ENCODE peak calls at places on chromosomes 3 and 15, in eight cellular contexts. R is uterus, E is BE2C, Y is HL-60, A is fibroblast of lung, J is A549, W is mammary epithelial cell, U is foreskin fibroblast. X is an unnamed sample.

GRCh38 chr3:46398186-46398955 is 8.5 kb downstream of the CCR5AS start:
- DNase-seq in R (no peak), E (no peak), Y (no peak), A (no peak), J (no peak), W (no peak), U (no peak), X (no peak)

GRCh38 chr15:88031461-88031860 is 225.1 kb downstream of the NTRK3 start:
- DNase-seq in R (no peak), E (no peak), Y (no peak), A (no peak), J (no peak), W (no peak), U (no peak), X (no peak)

GRCh38 chr3:120555661-120556509 is 40.3 kb upstream of the NDUFB4 start:
- DNase-seq in R (no peak), E (no peak), Y (no peak), A (no peak), J (no peak), W (no peak), U (no peak), X (no peak)

GRCh38 chr3:16864610-16865313 is 20.0 kb upstream of the PLCL2 start:
- DNase-seq in R (no peak), E (no peak), Y (no peak), A (peak), J (peak), W (no peak), U (peak), X (peak)

GRCh38 chr15:32802296-32802936 is 84.6 kb downstream of the GREM1 start:
- DNase-seq in R (no peak), E (no peak), Y (no peak), A (peak), J (no peak), W (peak), U (peak), X (peak)

GRCh38 chr3:156776871-156777270 is 49.3 kb upstream of the LEKR1 start:
- DNase-seq in R (no peak), E (no peak), Y (no peak), A (no peak), J (no peak), W (no peak), U (no peak), X (no peak)

GRCh38 chr3:120144267-120144666 is 50.0 kb upstream of the GSK3B start:
- DNase-seq in R (no peak), E (no peak), Y (no peak), A (no peak), J (no peak), W (peak), U (peak), X (peak)

GRCh38 chr3:193662757-193663322 is 69.8 kb downstream of the OPA1 start:
- DNase-seq in R (no peak), E (no peak), Y (no peak), A (peak), J (no peak), W (no peak), U (no peak), X (peak)

GRCh38 chr3:152656207-152657001 is 178.5 kb upstream of the P2RY1 start:
- DNase-seq in R (no peak), E (peak), Y (peak), A (no peak), J (no peak), W (no peak), U (no peak), X (peak)

GRCh38 chr3:21390136-21390535 is 360.9 kb downstream of the ZNF385D start:
- DNase-seq in R (no peak), E (no peak), Y (no peak), A (no peak), J (no peak), W (peak), U (peak), X (peak)

GRCh38 chr15:39413558-39413957 is 167.3 kb upstream of the THBS1 start:
- DNase-seq in R (no peak), E (no peak), Y (peak), A (no peak), J (no peak), W (peak), U (peak), X (peak)

DNA sequence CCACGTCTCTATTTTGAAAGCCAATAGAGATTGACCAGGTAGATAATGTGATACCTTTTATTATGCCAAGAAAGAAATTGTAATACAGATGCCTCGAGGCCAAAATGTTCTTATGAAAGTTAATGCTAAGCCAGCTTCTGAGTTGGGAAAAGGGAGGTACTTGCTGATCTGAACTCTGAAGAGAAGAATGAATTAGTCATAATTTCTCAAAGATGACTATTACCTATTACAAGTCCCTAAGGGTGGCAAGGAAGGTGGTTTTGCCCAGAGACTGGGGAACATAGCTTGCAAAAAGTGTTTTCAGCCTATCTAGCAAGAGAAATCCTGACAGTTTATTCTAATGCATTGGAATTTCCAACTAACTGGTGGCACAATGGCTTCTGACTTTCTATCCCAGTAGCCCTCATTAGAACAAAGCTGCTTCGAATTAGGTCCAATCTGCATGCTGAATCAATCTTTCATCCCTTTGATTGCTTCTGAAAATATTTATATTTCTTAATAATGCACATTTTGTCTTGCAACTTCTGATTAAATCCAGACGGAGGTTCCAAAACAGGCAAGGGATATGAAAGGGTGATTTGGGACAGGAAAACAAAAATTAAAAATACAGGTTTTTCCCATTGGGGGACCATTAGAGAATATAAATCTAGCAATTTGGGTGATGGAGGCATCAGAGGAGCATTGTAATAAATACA is 17.7 kb upstream of the NR2F2 start:
- DNase-seq in R (no peak), E (no peak), Y (no peak), A (no peak), J (no peak), W (peak), U (peak), X (no peak)
- H3K4me3 ChIP-seq in R (no peak), E (no peak), Y (no peak), A (no peak), J (no peak), W (no peak), U (no peak), X (no peak)

DNA sequence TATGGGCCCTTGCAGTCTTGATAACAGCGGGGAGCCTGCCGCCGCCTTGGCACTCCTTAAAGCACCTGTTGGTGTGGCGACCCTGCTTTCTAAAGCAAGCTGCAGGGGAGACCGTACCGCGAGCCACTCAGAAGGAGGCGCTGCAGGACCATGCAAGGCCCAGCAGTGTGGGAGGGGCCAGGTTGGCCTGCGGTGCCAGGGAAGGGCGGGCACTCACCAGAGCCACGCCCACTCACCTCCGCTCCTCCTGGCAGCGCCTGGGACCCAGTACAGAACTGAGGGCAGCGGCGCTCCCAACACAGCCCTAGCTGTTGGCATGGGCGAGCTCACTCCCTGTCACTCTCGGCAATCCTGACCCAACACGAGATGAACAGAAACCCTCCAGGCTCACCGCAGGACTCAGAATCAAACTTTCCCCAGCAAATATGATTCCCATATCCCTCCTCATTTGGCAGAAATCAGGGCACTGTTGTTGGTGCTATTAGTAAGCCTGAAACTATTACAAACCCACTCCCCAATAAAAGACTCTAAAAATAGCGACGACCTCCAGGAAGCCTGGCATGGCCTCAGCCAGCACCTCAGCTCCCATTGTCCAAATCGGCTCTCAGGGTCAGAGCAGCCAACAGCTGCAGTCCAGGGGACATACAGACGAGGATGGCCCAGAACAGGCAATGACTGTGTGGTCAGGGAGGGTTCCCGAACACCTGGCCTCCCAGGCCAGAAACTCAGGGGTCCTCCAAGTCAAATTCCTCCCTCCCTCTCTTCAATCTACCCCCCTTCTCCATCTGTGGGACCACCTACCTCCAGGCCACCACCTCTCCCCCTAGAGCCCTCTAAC is 77.2 kb downstream of the TBC1D2B start:
- DNase-seq in R (peak), E (peak), Y (peak), A (peak), J (peak), W (peak), U (peak), X (peak)
- TF ChIP-seq CTCF in R (peak), E (peak), Y (peak), A (peak), J (peak), W (peak), U (peak), X (peak)

GRCh38 chr15:56371495-56372147 is 6.4 kb downstream of the TEX9 start:
- DNase-seq in R (no peak), E (no peak), Y (no peak), A (no peak), J (no peak), W (peak), U (no peak), X (no peak)
- H3K4me3 ChIP-seq in R (no peak), E (no peak), Y (no peak), A (no peak), J (no peak), W (no peak), U (no peak), X (no peak)

DNA sequence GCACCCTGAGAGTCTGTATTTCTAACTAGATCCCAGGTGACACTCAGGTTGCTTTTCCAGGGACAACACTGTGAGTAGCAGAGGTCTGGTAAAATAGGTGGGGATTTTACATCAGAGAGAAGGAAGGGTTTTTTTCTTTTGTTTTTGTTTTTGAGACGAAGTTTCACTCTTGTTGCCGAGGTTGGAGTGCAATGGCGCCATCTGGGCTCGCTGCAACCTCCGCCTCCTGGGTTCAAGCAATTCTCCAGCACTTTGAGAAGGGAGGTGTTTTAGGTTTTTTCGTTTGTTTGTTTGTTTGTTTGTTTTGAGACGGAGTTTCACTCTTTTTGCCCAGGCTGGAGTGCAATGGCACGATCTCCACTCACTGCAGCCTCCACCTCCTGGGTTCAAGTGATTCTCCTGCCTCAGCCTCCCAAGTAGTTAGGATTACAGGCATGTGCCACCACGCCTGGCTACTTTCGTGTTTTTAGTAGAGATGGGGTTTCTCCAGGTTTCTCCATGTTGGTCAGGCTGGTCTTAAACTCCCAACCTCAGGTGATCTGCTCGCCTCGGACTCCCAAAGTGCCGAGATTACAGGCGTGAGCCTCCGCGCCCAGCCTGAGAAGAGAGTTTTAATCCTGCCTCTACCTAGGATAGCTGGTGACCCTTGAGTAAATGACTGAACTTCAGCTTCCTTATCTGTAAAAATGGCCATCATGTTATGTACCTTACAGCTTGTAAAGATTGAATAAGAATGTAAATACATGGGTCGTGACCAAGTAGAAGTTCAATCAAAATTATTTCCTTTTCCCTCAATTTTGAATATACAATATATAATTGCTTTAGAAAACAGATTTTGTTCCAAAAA is 95.9 kb upstream of the FNDC3B start:
- DNase-seq in R (no peak), E (no peak), Y (no peak), A (no peak), J (no peak), W (no peak), U (no peak), X (no peak)
- TF ChIP-seq CTCF in R (no peak), E (no peak), Y (no peak), A (no peak), J (no peak), W (no peak), U (no peak), X (no peak)

DNA sequence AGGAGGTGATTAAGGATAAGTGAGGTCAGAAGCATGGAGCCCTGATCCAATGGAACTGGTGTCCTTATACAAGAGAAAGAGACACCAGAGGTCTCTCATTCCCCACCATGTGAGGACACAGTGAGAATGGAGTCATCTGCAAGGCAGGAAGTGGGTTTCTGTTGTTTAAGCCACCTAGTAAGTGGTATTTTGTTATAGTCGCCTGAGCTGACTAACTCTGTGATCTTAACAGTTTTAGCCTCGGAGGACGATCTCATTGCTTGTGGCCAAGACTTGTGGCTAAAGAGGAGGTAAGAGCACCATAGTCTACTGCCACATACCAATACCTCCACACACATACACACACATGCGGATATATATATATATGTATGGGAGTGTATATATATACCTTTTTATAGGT is 73.8 kb downstream of the MCTP2 start:
- DNase-seq in R (no peak), E (no peak), Y (no peak), A (no peak), J (no peak), W (peak), U (no peak), X (no peak)
- H3K4me3 ChIP-seq in R (no peak), E (no peak), Y (no peak), A (no peak), J (no peak), W (no peak), U (no peak), X (no peak)

GRCh38 chr3:66498718-66499611 is 1.9 kb downstream of the LRIG1 start:
- DNase-seq in R (no peak), E (no peak), Y (no peak), A (peak), J (no peak), W (no peak), U (peak), X (no peak)

GRCh38 chr3:66501483-66502266 is 853 bp upstream of the LRIG1 start:
- DNase-seq in R (peak), E (no peak), Y (no peak), A (no peak), J (no peak), W (no peak), U (no peak), X (no peak)

GRCh38 chr3:66502267-66502874 is 1.5 kb upstream of the LRIG1 start:
- DNase-seq in R (no peak), E (no peak), Y (no peak), A (no peak), J (no peak), W (no peak), U (no peak), X (no peak)

GRCh38 chr3:66499881-66500574 is 794 bp downstream of the LRIG1 start:
- DNase-seq in R (peak), E (peak), Y (no peak), A (peak), J (peak), W (peak), U (peak), X (no peak)

GRCh38 chr3:66500575-66501482 is at the start of gene LRIG1:
- DNase-seq in R (peak), E (peak), Y (peak), A (peak), J (peak), W (peak), U (peak), X (peak)
- TF ChIP-seq CTCF in R (peak), E (peak), Y (no peak), A (no peak), J (no peak), W (peak), U (no peak), X (no peak)